ENCODE peak calls at places on chromosomes 4 and X, in nine cellular contexts. Q, W, H, L, D, U, S, N and C are unnamed samples.

GRCh38 chrX:47690175-47690574 is 31.2 kb upstream of the UXT start:
- DNase-seq in Q (no peak), S (no peak), N (no peak), U (peak), D (no peak), L (no peak), H (no peak), W (no peak), C (no peak)

GRCh38 chr4:121220698-121221097 is 56.6 kb upstream of the TNIP3 start:
- DNase-seq in N (no peak), Q (no peak), D (no peak), H (no peak), L (no peak), W (no peak), S (no peak), U (no peak), C (peak)

GRCh38 chrX:154517101-154517781 is 1.2 kb upstream of the FAM3A start:
- DNase-seq in L (no peak), S (no peak), H (no peak), W (no peak), U (no peak), D (no peak), N (no peak), Q (no peak), C (peak)

GRCh38 chrX:64190136-64190740 is 15.3 kb downstream of the AMER1 start:
- DNase-seq in D (no peak), L (no peak), Q (no peak), S (no peak), N (no peak), H (no peak), W (no peak), U (no peak), C (no peak)

GRCh38 chrX:1646009-1646408 is 31.1 kb downstream of the ASMT start:
- DNase-seq in S (no peak), N (no peak), L (no peak), D (peak), W (no peak), U (no peak), Q (no peak), H (no peak), C (no peak)

GRCh38 chr4:86815653-86816052 is 33.5 kb downstream of the SLC10A6 start:
- DNase-seq in H (no peak), W (no peak), D (no peak), N (no peak), U (no peak), L (no peak), S (no peak), Q (no peak), C (no peak)

GRCh38 chrX:8273451-8273894 is 102.4 kb upstream of the VCX2 start:
- DNase-seq in H (no peak), L (no peak), W (peak), U (peak), N (no peak), Q (peak), S (peak), D (no peak), C (no peak)

GRCh38 chr4:48896845-48897244 is 9.7 kb downstream of the OCIAD2 start:
- DNase-seq in L (no peak), H (no peak), S (no peak), U (no peak), D (no peak), Q (no peak), N (no peak), W (no peak), C (no peak)

GRCh38 chr4:23717528-23718248 is 172.2 kb downstream of the PPARGC1A start:
- DNase-seq in D (no peak), W (no peak), S (peak), N (peak), H (no peak), L (peak), Q (peak), U (peak), C (peak)

GRCh38 chr4:94536049-94536448 is 84.3 kb downstream of the PDLIM5 start:
- DNase-seq in L (no peak), N (no peak), Q (no peak), H (no peak), W (no peak), D (no peak), U (no peak), S (no peak), C (no peak)
- H3K4me3 ChIP-seq in L (no peak), N (no peak), Q (no peak), H (no peak), W (no peak), D (no peak), U (no peak), S (no peak), C (peak)

GRCh38 chr4:7041246-7041645 is 1.9 kb upstream of the TADA2B start:
- DNase-seq in H (no peak), W (no peak), S (no peak), N (no peak), L (no peak), U (no peak), D (no peak), Q (no peak), C (no peak)

GRCh38 chr4:7044415-7044930 is 1.3 kb downstream of the TADA2B start:
- DNase-seq in L (peak), D (no peak), U (no peak), H (no peak), N (no peak), S (no peak), Q (no peak), W (no peak), C (peak)

GRCh38 chr4:7043521-7044414 is 596 bp downstream of the TADA2B start:
- DNase-seq in L (peak), U (peak), D (peak), H (no peak), S (peak), N (peak), W (peak), Q (peak), C (peak)

GRCh38 chr4:7041851-7042696 is 1.1 kb upstream of the TADA2B start:
- DNase-seq in N (peak), H (no peak), D (peak), Q (no peak), L (peak), W (no peak), S (peak), U (no peak), C (peak)

GRCh38 chr4:7042697-7043464 is at the start of gene TADA2B:
- DNase-seq in N (peak), H (peak), L (peak), U (peak), Q (peak), S (peak), D (peak), W (peak), C (peak)
- TF ChIP-seq CTCF in N (no peak), H (no peak), L (peak), U (no peak), Q (peak), S (no peak), D (peak), W (peak), C (peak)

GRCh38 chr4:1684756-1685603 is 867 bp upstream of the FAM53A start:
- DNase-seq in D (peak), L (no peak), N (no peak), Q (no peak), W (no peak), S (no peak), H (no peak), U (no peak), C (peak)
- H3K4me3 ChIP-seq in D (peak), L (peak), N (no peak), Q (peak), W (no peak), S (peak), H (peak), U (peak), C (no peak)

GRCh38 chrX:3244203-3244743 is 102.2 kb downstream of the MXRA5 start:
- DNase-seq in U (peak), L (peak), N (no peak), W (no peak), Q (peak), S (peak), D (no peak), H (peak), C (no peak)

GRCh38 chrX:3250946-3251345 is 95.5 kb downstream of the MXRA5 start:
- DNase-seq in D (no peak), H (no peak), Q (no peak), N (no peak), U (peak), S (peak), L (peak), W (no peak), C (no peak)

GRCh38 chrX:3244955-3245354 is 101.5 kb downstream of the MXRA5 start:
- DNase-seq in H (no peak), U (peak), W (peak), N (no peak), S (no peak), L (peak), D (no peak), Q (peak), C (no peak)
- TF ChIP-seq CTCF in H (no peak), U (no peak), W (peak), N (no peak), S (no peak), L (no peak), D (peak), Q (peak), C (peak)

GRCh38 chr4:125323547-125324100 is 8.9 kb downstream of the FAT4 start:
- DNase-seq in L (peak), W (peak), U (peak), S (peak), H (no peak), N (no peak), D (no peak), Q (peak), C (no peak)
- H3K4me3 ChIP-seq in L (peak), W (no peak), U (peak), S (no peak), H (peak), N (peak), D (peak), Q (no peak), C (no peak)

DNA sequence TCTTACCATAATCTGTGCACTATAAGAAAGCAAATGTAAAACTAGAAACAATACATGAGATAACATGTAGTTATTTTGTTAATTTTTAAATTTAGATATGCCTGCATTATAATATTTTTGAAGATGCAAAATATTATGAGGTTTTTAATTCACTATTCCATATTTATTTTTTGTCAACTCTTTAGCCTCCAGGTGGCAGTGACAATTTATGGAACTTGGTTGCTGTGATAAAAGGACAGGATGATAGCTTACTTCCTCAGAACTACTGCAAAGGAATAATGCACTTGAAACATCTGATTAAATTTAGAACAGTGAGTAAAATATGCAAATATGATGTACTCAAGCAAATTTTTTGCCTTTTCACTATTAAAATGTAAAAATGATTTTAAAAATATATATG is 45.1 kb downstream of the SPATA4 start:
- DNase-seq in N (no peak), H (no peak), U (peak), S (peak), W (peak), L (peak), Q (peak), D (no peak), C (no peak)
- TF ChIP-seq CTCF in N (peak), H (peak), U (peak), S (peak), W (no peak), L (peak), Q (peak), D (peak), C (peak)

DNA sequence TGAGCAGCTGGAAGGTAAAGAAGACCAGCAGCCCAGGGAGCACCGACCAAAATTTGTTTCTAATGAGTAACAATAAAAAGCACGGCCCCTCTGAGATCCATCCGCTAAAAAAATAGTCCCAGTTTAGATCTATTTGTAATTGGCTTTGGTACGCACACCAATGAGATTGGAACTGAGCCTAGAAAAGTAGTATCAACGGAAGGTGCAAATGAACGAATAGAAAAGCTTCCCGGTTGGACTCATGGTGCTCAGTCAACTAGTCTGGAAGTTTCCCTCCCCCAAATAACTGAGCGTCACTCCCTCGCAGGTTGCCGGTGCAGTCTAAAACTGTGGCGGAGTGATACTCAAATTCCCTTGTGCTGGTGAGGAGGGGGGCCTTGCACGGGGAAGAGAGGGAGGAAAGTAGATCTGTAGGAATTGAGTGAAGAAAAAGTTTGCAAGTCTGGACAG is at the start of gene COL4A5:
- DNase-seq in L (peak), H (peak), D (no peak), U (peak), W (peak), N (no peak), S (peak), Q (peak), C (peak)
- H3K4me3 ChIP-seq in L (peak), H (peak), D (peak), U (peak), W (peak), N (peak), S (peak), Q (peak), C (peak)

GRCh38 chr4:159902648-159903047 is 799.8 kb downstream of the RAPGEF2 start:
- DNase-seq in D (no peak), N (peak), U (no peak), L (no peak), Q (no peak), H (no peak), S (no peak), W (no peak), C (no peak)

GRCh38 chr4:159904906-159905305 is 802.0 kb downstream of the RAPGEF2 start:
- DNase-seq in Q (no peak), W (no peak), S (no peak), D (no peak), H (no peak), N (no peak), U (no peak), L (no peak), C (no peak)

GRCh38 chr4:159906051-159906450 is 803.2 kb downstream of the RAPGEF2 start:
- DNase-seq in D (no peak), S (no peak), H (no peak), L (no peak), N (no peak), Q (no peak), W (no peak), U (no peak), C (no peak)

GRCh38 chr4:159899596-159899995 is 796.7 kb downstream of the RAPGEF2 start:
- DNase-seq in L (no peak), D (no peak), N (no peak), U (no peak), W (no peak), S (no peak), H (no peak), Q (no peak), C (no peak)

GRCh38 chr4:159900562-159900961 is 797.7 kb downstream of the RAPGEF2 start:
- DNase-seq in L (no peak), D (no peak), H (no peak), S (no peak), U (no peak), Q (no peak), W (no peak), N (no peak), C (no peak)
- TF ChIP-seq CTCF in L (no peak), D (no peak), H (no peak), S (no peak), U (no peak), Q (peak), W (no peak), N (peak), C (peak)

DNA sequence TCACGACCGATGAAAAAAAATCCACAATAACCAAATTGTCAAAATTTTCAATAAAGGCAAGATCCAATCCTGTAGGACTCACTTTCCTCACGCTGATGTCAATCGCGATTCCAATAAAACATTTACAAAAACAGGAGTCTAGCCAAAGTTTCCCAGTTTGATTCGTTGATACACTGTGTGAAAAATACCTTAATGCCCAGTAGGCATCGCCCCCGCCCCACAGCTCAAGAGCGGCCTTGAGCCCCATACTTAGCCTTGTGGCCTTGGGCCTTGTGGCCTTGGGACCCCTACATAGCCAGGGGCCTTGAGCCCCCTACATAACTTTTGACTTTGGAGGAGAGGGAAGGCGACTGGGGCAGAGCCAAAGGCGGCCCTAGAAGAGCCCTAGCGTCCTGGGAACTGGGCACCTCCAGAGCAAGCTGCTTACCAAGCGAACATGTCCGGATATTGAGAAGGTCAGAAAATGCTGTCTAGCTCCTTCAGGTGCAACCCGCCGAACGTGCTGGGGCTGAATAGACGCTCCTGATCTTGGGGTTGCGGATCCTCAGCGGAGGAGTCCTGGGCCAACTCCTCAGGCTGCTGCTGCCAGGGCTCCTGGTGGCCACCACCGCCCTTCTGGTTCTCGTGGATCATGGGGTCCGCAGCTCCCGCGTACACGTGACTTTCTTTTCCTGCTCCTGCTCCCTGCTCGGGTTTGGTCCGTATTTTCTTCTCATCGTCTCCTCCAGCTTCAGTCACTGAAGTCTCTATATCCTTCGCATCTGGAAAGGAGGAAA is 62.9 kb downstream of the RHOXF2B start:
- DNase-seq in Q (no peak), W (no peak), N (no peak), L (no peak), U (no peak), D (no peak), S (no peak), H (no peak), C (peak)
- H3K4me3 ChIP-seq in Q (no peak), W (no peak), N (no peak), L (no peak), U (no peak), D (no peak), S (no peak), H (no peak), C (peak)

GRCh38 chr4:132065940-132066495 is 1083.1 kb upstream of the PCDH10 start:
- DNase-seq in S (peak), Q (peak), L (no peak), W (peak), D (no peak), H (peak), N (no peak), U (peak), C (no peak)
- TF ChIP-seq CTCF in S (no peak), Q (no peak), L (no peak), W (no peak), D (no peak), H (no peak), N (no peak), U (no peak), C (no peak)